ENCODE peak calls at places on chromosome 1, in ten cellular contexts. One of them, this sample, is unnamed.

GRCh38 chr1:154710091-154710490 is 102.1 kb upstream of the ADAR start:
- DNase-seq in cardiac muscle cell: no peak
- DNase-seq in lung microvascular endothelial cell: no peak
- DNase-seq in HCT116: no peak
- DNase-seq in activated CD4-positive, CD25-positive, alpha-beta regulatory T cell treated with anti-CD3 and anti-CD28 coated beads, Interleukin-2, amount 50 U/mL, for 72 hours: no peak
- DNase-seq in lung: no peak
- DNase-seq in amniotic stem cell: no peak
- DNase-seq in CD8-positive, alpha-beta memory T cell: no peak
- DNase-seq in naive thymus-derived CD4-positive, alpha-beta T cell: no peak
- DNase-seq in hippocampal formation: no peak
- DNase-seq in this sample: no peak

GRCh38 chr1:114718661-114719423 is 2.3 kb upstream of the NRAS start:
- DNase-seq in hippocampal formation: no peak
- DNase-seq in lung: no peak
- DNase-seq in naive thymus-derived CD4-positive, alpha-beta T cell: no peak
- DNase-seq in activated CD4-positive, CD25-positive, alpha-beta regulatory T cell treated with anti-CD3 and anti-CD28 coated beads, Interleukin-2, amount 50 U/mL, for 72 hours: no peak
- DNase-seq in CD8-positive, alpha-beta memory T cell: no peak
- DNase-seq in lung microvascular endothelial cell: no peak
- DNase-seq in cardiac muscle cell: no peak
- DNase-seq in HCT116: no peak
- DNase-seq in amniotic stem cell: peak
- DNase-seq in this sample: no peak

GRCh38 chr1:169138866-169139670 is 32.6 kb downstream of the ATP1B1 start:
- DNase-seq in CD8-positive, alpha-beta memory T cell: no peak
- DNase-seq in amniotic stem cell: no peak
- DNase-seq in lung microvascular endothelial cell: no peak
- DNase-seq in naive thymus-derived CD4-positive, alpha-beta T cell: no peak
- DNase-seq in cardiac muscle cell: no peak
- DNase-seq in HCT116: no peak
- DNase-seq in lung: no peak
- DNase-seq in activated CD4-positive, CD25-positive, alpha-beta regulatory T cell treated with anti-CD3 and anti-CD28 coated beads, Interleukin-2, amount 50 U/mL, for 72 hours: no peak
- DNase-seq in hippocampal formation: no peak
- DNase-seq in this sample: no peak

GRCh38 chr1:229108598-229109201 is 162.2 kb upstream of the RAB4A start:
- DNase-seq in lung: no peak
- DNase-seq in lung microvascular endothelial cell: no peak
- DNase-seq in activated CD4-positive, CD25-positive, alpha-beta regulatory T cell treated with anti-CD3 and anti-CD28 coated beads, Interleukin-2, amount 50 U/mL, for 72 hours: no peak
- DNase-seq in cardiac muscle cell: no peak
- DNase-seq in hippocampal formation: no peak
- DNase-seq in amniotic stem cell: no peak
- DNase-seq in naive thymus-derived CD4-positive, alpha-beta T cell: no peak
- DNase-seq in HCT116: no peak
- DNase-seq in CD8-positive, alpha-beta memory T cell: no peak
- DNase-seq in this sample: no peak

GRCh38 chr1:21437341-21437640 is 2.6 kb upstream of the NBPF3 start:
- DNase-seq in hippocampal formation: no peak
- DNase-seq in naive thymus-derived CD4-positive, alpha-beta T cell: no peak
- DNase-seq in lung microvascular endothelial cell: no peak
- DNase-seq in CD8-positive, alpha-beta memory T cell: no peak
- DNase-seq in cardiac muscle cell: no peak
- DNase-seq in HCT116: no peak
- DNase-seq in activated CD4-positive, CD25-positive, alpha-beta regulatory T cell treated with anti-CD3 and anti-CD28 coated beads, Interleukin-2, amount 50 U/mL, for 72 hours: no peak
- DNase-seq in amniotic stem cell: no peak
- DNase-seq in lung: no peak
- DNase-seq in this sample: no peak

GRCh38 chr1:209567788-209568187 is 15.7 kb upstream of the CAMK1G start:
- DNase-seq in naive thymus-derived CD4-positive, alpha-beta T cell: no peak
- DNase-seq in hippocampal formation: no peak
- DNase-seq in lung microvascular endothelial cell: no peak
- DNase-seq in cardiac muscle cell: peak
- DNase-seq in HCT116: no peak
- DNase-seq in CD8-positive, alpha-beta memory T cell: no peak
- DNase-seq in amniotic stem cell: no peak
- DNase-seq in lung: no peak
- DNase-seq in activated CD4-positive, CD25-positive, alpha-beta regulatory T cell treated with anti-CD3 and anti-CD28 coated beads, Interleukin-2, amount 50 U/mL, for 72 hours: no peak
- DNase-seq in this sample: no peak

GRCh38 chr1:60425528-60425927 is 352.0 kb upstream of the C1orf87 start:
- DNase-seq in naive thymus-derived CD4-positive, alpha-beta T cell: no peak
- DNase-seq in CD8-positive, alpha-beta memory T cell: no peak
- DNase-seq in HCT116: peak
- DNase-seq in hippocampal formation: no peak
- DNase-seq in activated CD4-positive, CD25-positive, alpha-beta regulatory T cell treated with anti-CD3 and anti-CD28 coated beads, Interleukin-2, amount 50 U/mL, for 72 hours: no peak
- DNase-seq in lung microvascular endothelial cell: peak
- DNase-seq in cardiac muscle cell: peak
- DNase-seq in amniotic stem cell: no peak
- DNase-seq in lung: no peak
- DNase-seq in this sample: no peak

GRCh38 chr1:167455786-167456446 is 62.4 kb downstream of the CD247 start:
- DNase-seq in lung: no peak
- DNase-seq in naive thymus-derived CD4-positive, alpha-beta T cell: no peak
- DNase-seq in cardiac muscle cell: peak
- DNase-seq in CD8-positive, alpha-beta memory T cell: peak
- DNase-seq in amniotic stem cell: no peak
- DNase-seq in lung microvascular endothelial cell: peak
- DNase-seq in activated CD4-positive, CD25-positive, alpha-beta regulatory T cell treated with anti-CD3 and anti-CD28 coated beads, Interleukin-2, amount 50 U/mL, for 72 hours: no peak
- DNase-seq in hippocampal formation: peak
- DNase-seq in HCT116: no peak
- DNase-seq in this sample: peak

GRCh38 chr1:30511106-30511505 is 212.3 kb downstream of the MATN1 start:
- DNase-seq in amniotic stem cell: no peak
- DNase-seq in hippocampal formation: no peak
- DNase-seq in HCT116: no peak
- DNase-seq in lung: no peak
- DNase-seq in cardiac muscle cell: no peak
- DNase-seq in CD8-positive, alpha-beta memory T cell: no peak
- DNase-seq in activated CD4-positive, CD25-positive, alpha-beta regulatory T cell treated with anti-CD3 and anti-CD28 coated beads, Interleukin-2, amount 50 U/mL, for 72 hours: no peak
- DNase-seq in lung microvascular endothelial cell: no peak
- DNase-seq in naive thymus-derived CD4-positive, alpha-beta T cell: no peak
- DNase-seq in this sample: no peak

GRCh38 chr1:54763814-54764131 is 550 bp downstream of the PARS2 start:
- DNase-seq in amniotic stem cell: no peak
- DNase-seq in naive thymus-derived CD4-positive, alpha-beta T cell: no peak
- DNase-seq in CD8-positive, alpha-beta memory T cell: no peak
- DNase-seq in lung microvascular endothelial cell: no peak
- DNase-seq in cardiac muscle cell: no peak
- DNase-seq in hippocampal formation: no peak
- DNase-seq in HCT116: no peak
- DNase-seq in lung: no peak
- DNase-seq in activated CD4-positive, CD25-positive, alpha-beta regulatory T cell treated with anti-CD3 and anti-CD28 coated beads, Interleukin-2, amount 50 U/mL, for 72 hours: no peak
- DNase-seq in this sample: no peak

GRCh38 chr1:241985787-241986186 is 13.1 kb downstream of the MAP1LC3C start:
- DNase-seq in naive thymus-derived CD4-positive, alpha-beta T cell: no peak
- DNase-seq in amniotic stem cell: peak
- DNase-seq in lung microvascular endothelial cell: peak
- DNase-seq in HCT116: peak
- DNase-seq in CD8-positive, alpha-beta memory T cell: no peak
- DNase-seq in activated CD4-positive, CD25-positive, alpha-beta regulatory T cell treated with anti-CD3 and anti-CD28 coated beads, Interleukin-2, amount 50 U/mL, for 72 hours: no peak
- DNase-seq in hippocampal formation: no peak
- DNase-seq in lung: no peak
- DNase-seq in cardiac muscle cell: peak
- DNase-seq in this sample: peak

GRCh38 chr1:145995964-145996432 is 381 bp downstream of the TXNIP start:
- DNase-seq in lung: no peak
- DNase-seq in amniotic stem cell: no peak
- DNase-seq in lung microvascular endothelial cell: no peak
- DNase-seq in cardiac muscle cell: peak
- DNase-seq in naive thymus-derived CD4-positive, alpha-beta T cell: no peak
- DNase-seq in CD8-positive, alpha-beta memory T cell: no peak
- DNase-seq in activated CD4-positive, CD25-positive, alpha-beta regulatory T cell treated with anti-CD3 and anti-CD28 coated beads, Interleukin-2, amount 50 U/mL, for 72 hours: no peak
- DNase-seq in hippocampal formation: no peak
- DNase-seq in HCT116: no peak
- DNase-seq in this sample: peak

GRCh38 chr1:150514913-150515327 is 632 bp upstream of the FALEC start:
- DNase-seq in CD8-positive, alpha-beta memory T cell: no peak
- DNase-seq in amniotic stem cell: no peak
- DNase-seq in naive thymus-derived CD4-positive, alpha-beta T cell: peak
- DNase-seq in cardiac muscle cell: no peak
- DNase-seq in hippocampal formation: no peak
- DNase-seq in HCT116: no peak
- DNase-seq in lung: no peak
- DNase-seq in lung microvascular endothelial cell: peak
- DNase-seq in activated CD4-positive, CD25-positive, alpha-beta regulatory T cell treated with anti-CD3 and anti-CD28 coated beads, Interleukin-2, amount 50 U/mL, for 72 hours: no peak
- DNase-seq in this sample: no peak

GRCh38 chr1:203200059-203200553 is 13.6 kb upstream of the CHI3L1 start:
- DNase-seq in hippocampal formation: peak
- DNase-seq in activated CD4-positive, CD25-positive, alpha-beta regulatory T cell treated with anti-CD3 and anti-CD28 coated beads, Interleukin-2, amount 50 U/mL, for 72 hours: no peak
- DNase-seq in cardiac muscle cell: no peak
- DNase-seq in HCT116: no peak
- DNase-seq in lung microvascular endothelial cell: no peak
- DNase-seq in naive thymus-derived CD4-positive, alpha-beta T cell: no peak
- DNase-seq in lung: peak
- DNase-seq in CD8-positive, alpha-beta memory T cell: no peak
- DNase-seq in amniotic stem cell: no peak
- DNase-seq in this sample: peak